ENCODE peak calls at places on chromosomes 13 and 19, in seven cellular contexts. V is mucosa of descending colon, U is ascending aorta, T is cardiac muscle cell, P is heart left ventricle, M is psoas muscle, H is stomach. E is an unnamed sample. For H3K9me3, the result is how much of the 10 kb centered on the place peaks cover.

GRCh38 chr13:28049880-28050871 is 50.2 kb downstream of the FLT3 start:
- DNase-seq in V (no peak), U (no peak), M (no peak), T (no peak), P (no peak), H (no peak), E (no peak)

GRCh38 chr19:39845621-39846175 is 481 bp downstream of the FBL start:
- DNase-seq in T (peak), V (no peak), H (no peak), U (no peak), M (no peak), P (no peak), E (peak)

GRCh38 chr19:54889566-54889965 is 15.5 kb downstream of the FCAR start:
- DNase-seq in T (no peak), V (no peak), H (no peak), P (no peak), U (no peak), M (no peak), E (peak)

GRCh38 chr13:45873491-45874360 is 22.2 kb upstream of the SIAH3 start:
- DNase-seq in H (no peak), U (no peak), M (no peak), V (no peak), T (no peak), P (no peak), E (no peak)

GRCh38 chr19:8423821-8424223 is 10.7 kb downstream of the MARCHF2 start:
- DNase-seq in M (peak), U (peak), T (no peak), V (peak), P (peak), H (peak), E (peak)

GRCh38 chr13:46166947-46167610 is 14.9 kb downstream of the LCP1 start:
- DNase-seq in P (no peak), T (no peak), V (no peak), U (no peak), H (no peak), M (no peak), E (no peak)

GRCh38 chr19:48806818-48807589 is 3.8 kb downstream of the BCAT2 start:
- DNase-seq in M (peak), P (no peak), V (peak), H (no peak), U (no peak), T (peak), E (no peak)

GRCh38 chr19:31938675-31939074 is 406.7 kb upstream of the ZNF507 start:
- DNase-seq in V (no peak), P (no peak), M (no peak), T (no peak), U (no peak), H (no peak), E (no peak)

GRCh38 chr13:114313061-114313860 is 1.0 kb upstream of the CHAMP1 start:
- DNase-seq in V (no peak), T (no peak), H (no peak), U (no peak), M (no peak), P (no peak), E (no peak)

GRCh38 chr13:44768775-44769578 is 192.8 kb upstream of the TSC22D1 start:
- DNase-seq in T (no peak), P (no peak), V (no peak), U (no peak), M (no peak), H (no peak), E (no peak)

GRCh38 chr13:99565478-99566124 is 64.3 kb downstream of the TM9SF2 start:
- DNase-seq in U (no peak), P (no peak), V (no peak), M (no peak), T (no peak), H (no peak), E (no peak)

GRCh38 chr19:3671680-3672574 is 28.3 kb downstream of the PIP5K1C start:
- DNase-seq in P (peak), T (no peak), H (no peak), V (no peak), M (no peak), U (no peak), E (no peak)

GRCh38 chr19:15104411-15104810 is 2.8 kb upstream of the SYDE1 start:
- DNase-seq in U (no peak), P (no peak), V (no peak), H (no peak), T (no peak), M (no peak), E (no peak)

GRCh38 chr19:29154163-29154562 is 58.8 kb downstream of the UQCRFS1 start:
- DNase-seq in T (no peak), U (no peak), V (no peak), P (no peak), M (no peak), H (no peak), E (no peak)

GRCh38 chr19:54180691-54181091 is 7.7 kb upstream of the TMC4 start:
- DNase-seq in T (no peak), H (no peak), P (no peak), V (peak), M (no peak), U (no peak), E (no peak)

DNA sequence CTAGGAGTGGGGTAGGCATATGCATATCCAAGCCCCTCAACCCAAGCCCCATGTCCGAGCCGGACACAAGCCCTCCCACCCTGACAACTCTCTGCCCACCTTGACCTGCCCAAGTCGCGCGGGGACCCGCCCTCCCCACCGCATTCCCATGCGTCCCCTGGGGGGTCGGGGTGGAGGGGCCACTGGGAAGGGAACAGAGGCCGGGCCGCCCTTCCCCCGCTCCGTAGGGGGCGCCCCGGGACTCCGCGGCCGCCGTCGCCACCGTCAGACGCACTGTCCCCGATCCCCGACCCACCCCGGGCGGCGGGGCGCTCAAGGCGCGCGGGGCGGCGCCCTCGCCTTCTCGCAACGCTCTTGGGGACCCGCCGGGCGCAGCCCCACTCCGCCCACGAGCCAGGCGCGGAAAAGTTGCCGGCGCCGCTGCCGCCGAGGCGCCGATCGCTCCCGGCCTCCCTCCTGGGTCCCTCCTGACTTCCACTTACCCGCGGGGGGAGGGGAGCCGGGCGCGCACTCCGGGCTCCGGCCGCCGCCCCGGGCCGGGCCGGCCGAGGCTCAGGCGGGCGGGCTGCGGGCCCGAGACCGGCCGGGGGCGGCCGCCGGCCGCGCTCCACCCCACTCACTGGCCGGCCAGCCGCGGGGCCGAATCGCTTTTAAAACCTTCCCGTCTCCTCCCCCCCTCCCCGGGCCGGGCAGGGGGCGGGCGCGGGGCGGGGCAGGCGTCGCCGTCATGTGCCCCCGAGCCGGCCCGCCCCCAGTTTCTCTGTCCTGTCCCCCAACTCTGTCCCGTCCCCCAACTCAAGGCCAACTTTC is 34.4 kb upstream of the NANOS3 start:
- DNase-seq in H (peak), V (peak), U (peak), T (peak), M (peak), P (peak), E (peak)
- TF ChIP-seq CTCF in H (no peak), V (no peak), U (no peak), T (no peak), M (no peak), P (no peak), E (peak)

GRCh38 chr19:37551123-37551993 is 43.2 kb downstream of the ZNF571 start:
- DNase-seq in U (no peak), H (no peak), T (no peak), V (peak), M (no peak), P (peak), E (no peak)
- H3K9me3 ChIP-seq in U (half or more), H (half or more), T (under half), V (half or more), M (half or more), P (under half), E (half or more)

GRCh38 chr13:88005188-88005587 is 334.0 kb downstream of the SLITRK5 start:
- DNase-seq in H (no peak), M (no peak), U (no peak), V (no peak), P (no peak), T (no peak), E (no peak)
- TF ChIP-seq CTCF in H (no peak), M (no peak), U (no peak), V (no peak), P (no peak), T (no peak), E (peak)

GRCh38 chr19:19911150-19911549 is 10.4 kb downstream of the ZNF93 start:
- DNase-seq in P (no peak), T (no peak), H (no peak), V (no peak), M (no peak), U (no peak), E (no peak)
- H3K9me3 ChIP-seq in P (under half), T (under half), H (under half), V (under half), M (under half), U (under half), E (under half)

GRCh38 chr19:50292216-50292827 is 36.9 kb downstream of the KCNC3 start:
- DNase-seq in U (no peak), T (no peak), H (no peak), V (no peak), M (no peak), P (no peak), E (peak)

GRCh38 chr19:50287331-50287730 is 41.8 kb downstream of the KCNC3 start:
- DNase-seq in U (no peak), H (no peak), M (no peak), P (no peak), T (no peak), V (no peak), E (no peak)

GRCh38 chr19:50288954-50289353 is 40.2 kb downstream of the KCNC3 start:
- DNase-seq in H (no peak), P (no peak), V (no peak), M (no peak), U (no peak), T (no peak), E (no peak)

GRCh38 chr19:50290775-50291174 is 38.4 kb downstream of the KCNC3 start:
- DNase-seq in T (no peak), H (no peak), U (no peak), M (no peak), P (no peak), V (no peak), E (peak)

DNA sequence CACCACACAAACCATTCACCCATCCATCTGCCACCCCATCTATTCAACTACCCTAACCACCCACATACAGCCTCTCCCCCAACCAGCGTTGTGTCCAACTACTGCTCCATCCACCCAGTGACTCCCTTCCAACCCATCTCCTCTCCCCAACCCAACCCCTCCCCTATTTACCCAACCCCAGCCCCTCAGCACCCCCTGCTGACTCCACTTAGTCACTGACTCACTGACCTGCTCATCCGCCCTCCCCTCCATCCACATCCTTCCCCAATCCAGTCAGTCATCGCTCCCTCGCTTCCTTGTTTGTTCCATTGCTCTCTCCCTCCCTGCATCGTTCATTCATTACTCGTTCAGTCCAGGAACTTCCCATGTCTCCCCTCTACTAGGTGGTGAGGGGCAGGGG is 39.2 kb downstream of the KCNC3 start:
- DNase-seq in M (no peak), U (no peak), T (no peak), H (no peak), P (no peak), V (no peak), E (no peak)
- TF ChIP-seq CTCF in M (no peak), U (no peak), T (no peak), H (no peak), P (no peak), V (no peak), E (no peak)

GRCh38 chr19:18069383-18069782 is 17.4 kb downstream of the IL12RB1 start:
- DNase-seq in M (no peak), H (no peak), P (no peak), V (no peak), U (no peak), T (no peak), E (no peak)

GRCh38 chr19:18073197-18073596 is 13.5 kb downstream of the IL12RB1 start:
- DNase-seq in M (no peak), H (no peak), U (no peak), V (no peak), T (no peak), P (no peak), E (no peak)

GRCh38 chr19:18074192-18074591 is 12.5 kb downstream of the IL12RB1 start:
- DNase-seq in H (no peak), V (no peak), M (no peak), T (no peak), U (no peak), P (no peak), E (no peak)

GRCh38 chr19:18070181-18070580 is 16.6 kb downstream of the IL12RB1 start:
- DNase-seq in P (no peak), M (no peak), V (no peak), T (no peak), U (no peak), H (no peak), E (no peak)

GRCh38 chr19:18072335-18072734 is 14.4 kb downstream of the IL12RB1 start:
- DNase-seq in H (no peak), T (no peak), P (no peak), M (no peak), U (no peak), V (no peak), E (no peak)
- H3K9me3 ChIP-seq in H (under half), T (under half), P (under half), M (under half), U (under half), V (under half), E (under half)

DNA sequence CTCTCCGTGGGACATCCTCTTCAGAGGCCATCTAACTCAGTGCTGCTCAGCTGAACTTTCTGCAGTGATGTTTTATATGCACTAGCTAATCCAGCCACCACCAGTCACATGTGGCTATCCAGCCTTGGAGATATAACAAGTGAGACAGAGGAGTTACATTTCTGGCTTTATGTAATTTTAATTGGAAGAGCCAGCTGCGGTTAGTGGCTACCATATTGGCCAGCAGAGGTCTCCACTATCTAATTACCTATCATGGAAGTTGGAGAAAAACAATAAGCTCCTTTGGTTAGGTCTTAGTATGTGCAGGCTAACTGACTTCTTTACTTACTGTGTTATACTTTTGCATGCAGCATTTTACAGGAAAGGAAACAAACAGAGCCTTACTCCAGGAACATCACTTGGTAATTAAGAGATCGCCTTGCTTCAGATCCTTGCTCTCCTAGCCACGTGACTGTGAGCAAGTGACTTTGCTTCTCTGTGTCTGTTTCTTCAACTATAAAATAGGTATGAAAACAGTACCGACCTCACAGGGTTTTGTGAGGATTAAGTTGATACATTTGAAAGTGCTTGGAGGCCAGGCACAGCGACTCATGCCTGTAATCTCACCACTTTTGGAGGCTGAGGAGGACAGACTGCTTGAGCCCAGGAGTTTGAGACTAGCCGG is 1.6 kb upstream of the KLK10 start:
- DNase-seq in U (no peak), H (peak), V (no peak), T (peak), M (peak), P (no peak), E (no peak)
- TF ChIP-seq CTCF in U (no peak), H (peak), V (no peak), T (peak), M (peak), P (peak), E (peak)